ENCODE peak calls at places on chromosome X, in four cellular contexts. N is HL-60, F is K562, K is GM12878. D is an unnamed sample.

GRCh38 chrX:153824348-153824747 is 6.0 kb downstream of the PDZD4 start:
- DNase-seq in N (no peak), K (no peak), F (no peak), D (no peak)

GRCh38 chrX:150759568-150760416 is 66.6 kb downstream of the MTMR1 start:
- DNase-seq in N (no peak), K (no peak), F (no peak), D (no peak)

GRCh38 chrX:19303216-19303880 is 40.4 kb upstream of the PDHA1 start:
- DNase-seq in N (no peak), F (no peak), K (no peak), D (no peak)

GRCh38 chrX:106802063-106802387 is 448 bp upstream of the TBC1D8B start:
- DNase-seq in K (no peak), N (no peak), F (no peak), D (no peak)

GRCh38 chrX:93985621-93986020 is 311.6 kb downstream of the FAM133A start:
- DNase-seq in K (no peak), F (no peak), N (no peak), D (no peak)

GRCh38 chrX:97563531-97564133 is 679.9 kb downstream of the RPA4 start:
- DNase-seq in K (peak), N (no peak), F (no peak), D (peak)

GRCh38 chrX:129318375-129318774 is 204.9 kb downstream of the SMARCA1 start:
- DNase-seq in N (no peak), F (no peak), K (no peak), D (no peak)

GRCh38 chrX:107360788-107361360 is 88.6 kb upstream of the FRMPD3 start:
- DNase-seq in N (no peak), F (no peak), K (no peak), D (no peak)

GRCh38 chrX:69309074-69309792 is 144.0 kb upstream of the PJA1 start:
- DNase-seq in K (no peak), N (no peak), F (no peak), D (no peak)

GRCh38 chrX:19616959-19617358 is 101.7 kb upstream of the MAP3K15 start:
- DNase-seq in F (no peak), N (no peak), K (no peak), D (no peak)

GRCh38 chrX:109740076-109740809 is 7.2 kb upstream of the ACSL4 start:
- DNase-seq in N (no peak), K (no peak), F (peak), D (no peak)

GRCh38 chrX:97158270-97158669 is 274.6 kb downstream of the RPA4 start:
- DNase-seq in N (no peak), K (no peak), F (no peak), D (no peak)

GRCh38 chrX:73855546-73855945 is 292.5 kb downstream of the CHIC1 start:
- DNase-seq in N (no peak), F (peak), K (peak), D (no peak)
- TF ChIP-seq SPI1 in N (no peak), F (no peak), K (no peak), D (no peak)

DNA sequence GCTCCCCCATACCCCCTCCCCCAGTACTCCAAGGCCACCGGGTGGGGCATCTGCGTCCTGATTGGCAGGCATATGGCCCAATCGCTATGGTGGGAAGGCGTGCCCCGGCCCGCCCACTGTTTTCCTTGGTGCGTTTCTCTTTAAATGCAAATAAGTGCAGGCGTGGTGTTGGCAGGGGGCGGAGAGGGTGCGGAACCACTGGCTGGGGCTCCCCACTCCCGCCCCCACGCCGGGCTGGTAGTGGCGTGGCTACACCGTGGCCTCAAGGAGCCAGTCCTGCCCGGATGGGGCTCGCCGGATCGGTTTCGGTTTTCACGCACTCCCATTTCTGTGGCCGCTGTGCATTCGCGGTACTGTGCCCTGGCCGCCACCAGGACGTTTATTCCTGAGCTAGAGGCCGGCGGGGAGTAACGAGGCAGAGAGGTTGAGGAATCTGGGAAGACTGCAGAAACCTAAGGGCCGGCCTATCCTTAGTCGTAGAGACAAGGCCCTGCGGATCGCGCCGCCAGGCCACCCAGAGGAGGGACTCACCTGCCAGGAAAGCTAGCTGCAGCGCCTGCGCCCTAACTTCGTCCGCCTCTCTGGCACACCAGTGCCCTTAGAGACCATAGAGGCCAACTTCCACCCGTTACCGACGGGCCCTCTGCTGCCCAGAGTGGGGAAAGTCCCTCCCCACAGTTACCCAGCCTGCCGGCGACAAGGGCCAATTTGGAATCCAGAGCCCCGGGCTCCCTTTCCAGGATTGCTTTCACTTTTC is 405 bp upstream of the AMER1 start:
- DNase-seq in K (peak), F (peak), N (peak), D (peak)
- TF ChIP-seq POLR2AphosphoS5 in K (peak), F (no peak), N (peak), D (peak)

GRCh38 chrX:148310402-148311200 is 189.8 kb upstream of the AFF2 start:
- DNase-seq in F (no peak), N (peak), K (peak), D (no peak)
- TF ChIP-seq SPI1 in F (no peak), N (peak), K (no peak), D (no peak)

DNA sequence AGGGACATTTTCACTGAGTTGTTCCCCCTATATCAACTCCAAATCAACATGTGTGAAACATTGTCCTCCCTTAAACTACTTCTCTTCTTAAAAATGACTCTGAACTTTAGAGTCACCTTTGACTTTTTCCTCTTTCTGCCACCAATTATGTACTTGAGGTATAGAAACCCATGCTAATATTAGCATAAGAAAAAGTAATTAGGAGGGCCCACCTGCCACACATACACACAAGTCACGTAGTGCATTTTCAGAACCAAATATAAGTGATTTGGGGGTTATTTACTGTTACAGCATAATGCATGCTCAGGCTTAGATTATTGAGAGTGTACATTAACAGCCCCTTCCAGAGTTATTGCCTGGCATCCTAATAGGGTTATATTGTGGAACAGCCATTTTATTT is 432.7 kb downstream of the ZIC3 start:
- DNase-seq in F (no peak), K (no peak), N (no peak), D (no peak)
- TF ChIP-seq POLR2AphosphoS5 in F (no peak), K (no peak), N (no peak), D (no peak)

GRCh38 chrX:68238568-68238967 is 194.7 kb downstream of the OPHN1 start:
- DNase-seq in K (no peak), N (no peak), F (peak), D (no peak)
- TF ChIP-seq SPI1 in K (no peak), N (no peak), F (no peak), D (no peak)

GRCh38 chrX:119041175-119041574 is 31.6 kb upstream of the CT47C1 start:
- DNase-seq in K (no peak), N (no peak), F (peak), D (no peak)
- TF ChIP-seq POLR2AphosphoS5 in K (no peak), N (no peak), F (no peak), D (no peak)

DNA sequence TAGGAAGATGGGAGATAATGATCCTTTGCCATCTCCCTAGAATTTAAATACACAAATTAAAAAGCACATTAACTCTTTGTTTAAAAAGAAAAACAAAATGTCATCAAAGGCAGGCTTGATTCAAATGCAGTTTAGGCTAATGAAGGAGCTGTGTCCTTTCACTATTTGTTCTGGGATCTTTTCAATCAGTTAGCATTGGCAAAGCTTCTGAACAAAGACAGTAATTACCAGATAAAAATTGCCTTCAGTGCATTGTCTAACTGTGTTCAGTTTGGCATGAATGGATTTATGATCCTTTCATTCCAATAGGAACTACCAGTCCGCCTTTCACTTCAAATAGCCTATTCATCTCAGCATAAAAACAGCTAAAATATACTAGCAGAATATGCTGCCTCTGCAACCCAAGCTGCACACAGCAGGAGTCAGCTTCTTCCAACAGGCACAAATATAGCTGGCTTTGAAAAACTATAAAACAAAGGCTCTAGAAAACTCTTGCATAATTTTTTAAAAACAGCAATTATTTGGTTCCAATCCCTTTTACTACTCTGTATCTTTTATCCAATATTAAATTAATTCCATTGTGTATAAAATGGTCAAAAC is 49.8 kb upstream of the ATXN3L start:
- DNase-seq in F (no peak), N (no peak), K (no peak), D (no peak)
- TF ChIP-seq SPI1 in F (no peak), N (no peak), K (no peak), D (no peak)

DNA sequence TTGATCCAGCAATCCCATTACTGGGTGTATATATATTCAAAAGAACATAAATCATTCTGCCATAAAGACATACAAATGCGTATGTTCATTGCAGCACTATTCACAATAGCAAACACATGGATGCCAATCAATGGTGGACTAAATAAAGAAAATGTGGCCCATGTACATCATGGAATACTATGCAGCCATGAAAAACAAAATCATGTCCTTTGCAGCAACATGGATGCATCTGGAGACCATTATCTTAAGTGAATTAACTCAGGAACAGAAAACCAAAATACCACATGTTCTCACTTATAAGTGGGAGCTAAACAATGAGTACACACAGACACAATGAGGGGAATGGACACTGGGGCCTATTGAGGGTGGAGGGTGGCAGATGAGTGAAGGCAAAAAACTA is 81.6 kb downstream of the ABCB7 start:
- DNase-seq in K (no peak), F (no peak), N (no peak), D (no peak)
- TF ChIP-seq POLR2AphosphoS5 in K (no peak), F (no peak), N (no peak), D (no peak)

GRCh38 chrX:20693071-20693470 is 426.4 kb upstream of the RPS6KA3 start:
- DNase-seq in K (no peak), N (no peak), F (no peak), D (no peak)
- TF ChIP-seq SPI1 in K (no peak), N (no peak), F (no peak), D (no peak)

GRCh38 chrX:76427560-76428242 is at the start of gene MAGEE1:
- DNase-seq in K (peak), N (peak), F (peak), D (peak)
- TF ChIP-seq POLR2AphosphoS5 in K (no peak), N (no peak), F (no peak), D (no peak)

D was measured in GM12891.